ENCODE peak calls at places on chromosome 13, in ten cellular contexts. B is tibial nerve; W is CD4-positive, alpha-beta T cell; X is tibial artery; C is foreskin fibroblast; E is BE2C; P is brain microvascular endothelial cell; Y is GM23338; L is progenitor cell of endocrine pancreas; Z is right lobe of liver. F is an unnamed sample.
A peak's percentile ranks its signal among the peaks of the same experiment; 100 is the strongest.

GRCh38 chr13:52851153-52851962 is 2.9 kb upstream of the PCDH8 start:
- DNase-seq in B (no peak), W (no peak), X (no peak), C (peak; percentile 51), E (peak; percentile 45), P (no peak), Y (peak; percentile 89), L (peak; percentile 29), Z (no peak), F (peak; percentile 70)

GRCh38 chr13:46575843-46576242 is 22.9 kb downstream of the LRCH1 start:
- DNase-seq in B (no peak), W (no peak), X (no peak), C (peak; percentile 81), E (no peak), P (peak; percentile 66), Y (no peak), L (no peak), Z (no peak), F (no peak)

GRCh38 chr13:29991343-29991742 is 140.9 kb upstream of the UBL3 start:
- DNase-seq in B (no peak), W (no peak), X (no peak), C (peak; percentile 95), E (no peak), P (peak; percentile 87), Y (no peak), L (no peak), Z (no peak), F (no peak)

GRCh38 chr13:110250258-110250891 is 56.6 kb downstream of the COL4A1 start:
- DNase-seq in B (peak; percentile 61), W (no peak), X (peak; percentile 96), C (peak; percentile 86), E (no peak), P (peak; percentile 81), Y (no peak), L (no peak), Z (no peak), F (no peak)

GRCh38 chr13:42612021-42612765 is 38.2 kb downstream of the TNFSF11 start:
- DNase-seq in B (no peak), W (no peak), X (no peak), C (no peak), E (peak; percentile 15), P (no peak), Y (no peak), L (no peak), Z (no peak), F (no peak)

GRCh38 chr13:63516124-63516523 is 2100.5 kb upstream of the PCDH20 start:
- DNase-seq in B (no peak), W (no peak), X (no peak), C (no peak), E (no peak), P (no peak), Y (no peak), L (no peak), Z (no peak), F (no peak)

GRCh38 chr13:85347251-85347650 is 452.0 kb downstream of the SLITRK6 start:
- DNase-seq in B (no peak), W (no peak), X (no peak), C (no peak), E (no peak), P (peak; percentile 60), Y (no peak), L (no peak), Z (no peak), F (no peak)

GRCh38 chr13:47455581-47455980 is 545.5 kb downstream of the SUCLA2 start:
- DNase-seq in B (no peak), W (no peak), X (no peak), C (peak; percentile 78), E (peak; percentile 14), P (no peak), Y (peak; percentile 12), L (no peak), Z (no peak), F (no peak)

GRCh38 chr13:49217962-49218492 is 2.1 kb upstream of the MLNR start:
- DNase-seq in B (no peak), W (no peak), X (no peak), C (no peak), E (no peak), P (no peak), Y (peak; percentile 20), L (no peak), Z (no peak), F (no peak)

GRCh38 chr13:49213539-49213938 is 6.6 kb upstream of the MLNR start:
- DNase-seq in B (no peak), W (no peak), X (no peak), C (no peak), E (no peak), P (no peak), Y (no peak), L (no peak), Z (no peak), F (no peak)

GRCh38 chr13:49216334-49216733 is 3.8 kb upstream of the MLNR start:
- DNase-seq in B (no peak), W (no peak), X (no peak), C (no peak), E (no peak), P (no peak), Y (no peak), L (no peak), Z (no peak), F (no peak)

GRCh38 chr13:49213997-49214916 is 5.9 kb upstream of the MLNR start:
- DNase-seq in B (no peak), W (no peak), X (no peak), C (peak; percentile 34), E (no peak), P (no peak), Y (no peak), L (no peak), Z (no peak), F (no peak)

DNA sequence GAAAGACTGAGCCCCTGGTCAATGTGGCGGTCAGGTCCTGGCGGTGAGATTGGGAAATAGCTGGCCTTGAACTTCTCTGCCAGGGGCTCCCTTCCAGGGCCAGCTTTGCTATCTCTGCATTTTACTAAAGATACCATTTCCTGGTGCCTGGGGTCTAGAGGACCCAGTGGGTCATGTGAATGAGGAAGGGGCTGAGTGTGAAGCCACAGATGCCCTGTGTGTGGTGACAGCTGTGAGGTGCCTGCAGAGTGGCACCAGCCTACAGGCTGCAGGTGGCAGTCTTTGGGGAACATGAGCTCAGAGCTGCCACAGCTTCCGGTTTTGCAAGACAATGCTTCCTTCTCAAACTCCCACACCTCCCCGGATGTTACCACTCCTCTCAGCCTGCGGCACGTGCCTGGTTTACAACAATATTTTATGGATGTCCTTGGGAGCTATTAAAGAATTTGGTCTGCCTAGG is 5.2 kb upstream of the MLNR start:
- DNase-seq in B (no peak), W (peak; percentile 20), X (no peak), C (peak; percentile 45), E (no peak), P (no peak), Y (peak; percentile 72), L (no peak), Z (peak; percentile 66), F (peak; percentile 38)
- TF ChIP-seq CTCF in B (no peak), W (peak; percentile 23), X (no peak), C (peak; percentile 3), E (peak; percentile 20), P (peak; percentile 13), Y (peak; percentile 44), L (no peak), Z (no peak), F (peak; percentile 0)

GRCh38 chr13:39809466-39809865 is 154.0 kb downstream of the COG6 start:
- DNase-seq in B (no peak), W (no peak), X (no peak), C (no peak), E (no peak), P (no peak), Y (no peak), L (no peak), Z (no peak), F (no peak)

GRCh38 chr13:39811696-39812095 is 156.2 kb downstream of the COG6 start:
- DNase-seq in B (no peak), W (no peak), X (no peak), C (no peak), E (no peak), P (no peak), Y (peak; percentile 22), L (no peak), Z (no peak), F (no peak)

GRCh38 chr13:39815345-39816111 is 160.1 kb downstream of the COG6 start:
- DNase-seq in B (no peak), W (no peak), X (no peak), C (peak; percentile 6), E (no peak), P (peak; percentile 62), Y (no peak), L (no peak), Z (no peak), F (no peak)

GRCh38 chr13:39811051-39811450 is 155.6 kb downstream of the COG6 start:
- DNase-seq in B (no peak), W (no peak), X (no peak), C (no peak), E (no peak), P (no peak), Y (no peak), L (no peak), Z (no peak), F (no peak)

DNA sequence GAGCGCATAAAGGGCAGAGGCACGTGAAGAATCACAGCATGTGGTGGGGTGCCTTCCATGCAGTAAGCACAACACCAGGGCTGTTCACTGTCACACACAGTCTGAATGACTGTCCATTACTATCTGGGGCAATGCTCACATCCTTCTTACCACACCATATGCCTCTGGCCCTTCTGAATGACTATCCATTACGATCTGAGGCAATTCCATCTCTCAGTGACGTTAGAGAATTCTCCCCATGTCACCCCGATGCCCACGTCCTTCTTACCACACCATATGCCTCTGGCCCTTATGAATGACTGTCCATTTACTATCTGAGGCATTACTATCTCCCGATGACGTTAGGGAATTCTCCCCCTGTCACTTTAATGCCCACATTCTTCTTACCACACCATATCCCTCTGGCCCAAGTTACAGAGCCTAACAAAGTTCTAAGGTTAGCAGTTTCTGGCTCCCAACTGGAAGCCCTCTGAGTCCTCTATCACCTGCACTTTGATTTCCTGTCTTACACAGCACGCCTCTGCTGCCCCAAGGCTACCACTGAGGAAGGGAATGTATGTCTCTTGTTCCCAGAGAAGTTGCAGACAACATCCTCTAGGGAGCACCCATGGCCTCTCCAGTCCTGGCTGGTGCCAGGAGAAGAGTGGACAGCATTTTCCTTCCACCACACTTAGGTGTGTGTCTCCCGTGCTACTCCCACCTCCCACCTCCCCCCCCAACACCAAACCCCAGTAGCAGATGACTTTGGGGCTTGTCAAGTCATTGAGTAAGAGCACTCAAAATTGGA is 154.8 kb downstream of the COG6 start:
- DNase-seq in B (no peak), W (no peak), X (no peak), C (peak; percentile 4), E (no peak), P (no peak), Y (no peak), L (no peak), Z (no peak), F (no peak)
- TF ChIP-seq CTCF in B (no peak), W (no peak), X (no peak), C (peak; percentile 2), E (no peak), P (peak; percentile 23), Y (no peak), L (no peak), Z (no peak), F (no peak)

GRCh38 chr13:111475488-111475887 is 155.0 kb downstream of the TEX29 start:
- DNase-seq in B (no peak), W (no peak), X (no peak), C (no peak), E (no peak), P (no peak), Y (no peak), L (no peak), Z (no peak), F (no peak)

GRCh38 chr13:111476197-111476596 is 155.8 kb downstream of the TEX29 start:
- DNase-seq in B (no peak), W (no peak), X (no peak), C (no peak), E (no peak), P (no peak), Y (no peak), L (no peak), Z (no peak), F (no peak)

GRCh38 chr13:111472083-111472482 is 151.6 kb downstream of the TEX29 start:
- DNase-seq in B (no peak), W (no peak), X (no peak), C (no peak), E (no peak), P (no peak), Y (no peak), L (no peak), Z (no peak), F (no peak)

GRCh38 chr13:111472559-111473460 is 152.4 kb downstream of the TEX29 start:
- DNase-seq in B (no peak), W (no peak), X (no peak), C (no peak), E (no peak), P (no peak), Y (no peak), L (no peak), Z (no peak), F (no peak)

DNA sequence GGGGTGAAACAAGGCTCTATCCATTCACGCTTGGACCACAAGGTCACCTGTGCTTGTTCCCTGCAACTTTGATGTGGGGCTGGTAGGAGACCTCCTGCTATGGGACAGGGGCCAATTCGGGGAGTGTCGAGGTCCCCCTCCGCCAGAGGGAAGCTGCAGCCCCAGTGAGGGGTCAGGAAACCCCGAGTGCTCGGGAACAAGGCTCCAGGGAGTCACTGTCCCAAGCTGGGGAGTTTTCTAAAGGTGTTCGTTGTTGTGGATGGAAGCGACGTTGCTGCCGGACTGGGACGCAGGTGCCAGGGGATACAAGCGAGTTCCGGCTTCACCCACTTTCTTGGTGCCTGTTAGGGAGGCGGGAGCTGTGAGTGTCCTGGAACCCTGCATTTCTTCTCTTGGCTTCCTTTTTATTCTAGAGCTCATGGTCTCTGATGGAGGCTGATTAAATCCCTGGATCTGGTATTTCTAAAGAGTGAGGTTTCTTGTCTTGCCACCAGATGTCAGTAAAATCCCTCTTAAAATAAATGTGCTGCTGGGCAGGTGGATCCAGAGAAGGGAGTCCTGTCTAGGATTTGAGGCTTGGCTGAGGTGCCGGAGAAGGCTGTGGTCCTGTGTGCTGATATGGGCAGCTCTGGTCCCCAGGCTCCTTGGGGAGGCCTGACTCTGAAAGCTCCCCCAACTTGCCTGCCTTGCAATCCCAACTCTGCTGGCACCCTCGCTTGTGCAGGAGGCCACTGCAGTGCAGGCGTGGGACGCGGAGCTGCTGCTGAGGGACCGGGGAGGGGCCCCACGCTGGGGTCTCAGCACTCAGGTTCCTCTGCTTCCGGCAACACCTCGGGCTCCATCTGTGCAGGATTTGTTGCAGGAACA is 153.9 kb downstream of the TEX29 start:
- DNase-seq in B (no peak), W (no peak), X (no peak), C (peak; percentile 53), E (no peak), P (peak; percentile 38), Y (peak; percentile 84), L (no peak), Z (no peak), F (peak; percentile 73)
- TF ChIP-seq CTCF in B (peak; percentile 74), W (no peak), X (peak; percentile 46), C (peak; percentile 46), E (peak; percentile 63), P (peak; percentile 57), Y (peak; percentile 79), L (peak; percentile 72), Z (peak; percentile 69), F (no peak)

DNA sequence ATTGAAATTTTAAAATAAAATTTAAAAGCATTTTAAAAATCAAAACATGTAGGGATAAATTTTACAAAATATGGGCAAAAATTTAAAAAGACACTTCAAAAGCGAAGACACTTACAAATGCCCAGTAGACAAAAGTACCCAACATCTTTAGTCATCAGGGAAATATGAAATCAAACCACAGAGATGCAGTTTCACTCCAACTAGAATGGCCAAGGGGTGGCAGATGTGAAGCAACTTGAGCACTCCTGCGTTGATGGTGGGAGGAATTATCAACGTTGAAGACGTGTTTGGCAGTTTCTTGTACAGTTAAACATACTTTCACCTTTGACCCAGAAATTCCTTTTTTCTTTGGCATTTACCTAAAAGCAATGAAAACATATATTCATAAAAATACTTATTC is 518.0 kb upstream of the SGCG start:
- DNase-seq in B (no peak), W (no peak), X (no peak), C (no peak), E (no peak), P (no peak), Y (no peak), L (no peak), Z (no peak), F (no peak)
- TF ChIP-seq CTCF in B (no peak), W (no peak), X (no peak), C (no peak), E (no peak), P (no peak), Y (no peak), L (no peak), Z (no peak), F (no peak)

F was measured in GM13976.